ENCODE peak calls at places on chromosomes 1 and 21, in four cellular contexts. One of them, this sample, is unnamed. For H3K4me1, the result is how much of the 10 kb centered on the place peaks cover.

GRCh38 chr1:183871142-183871541 is 66.2 kb downstream of the RGL1 start:
- DNase-seq in CD4-positive, alpha-beta memory T cell: no peak
- DNase-seq in IMR-90: peak
- DNase-seq in heart right ventricle: peak
- DNase-seq in this sample: no peak

GRCh38 chr21:36661511-36662309 is 37.2 kb upstream of the SIM2 start:
- DNase-seq in CD4-positive, alpha-beta memory T cell: no peak
- DNase-seq in IMR-90: peak
- DNase-seq in heart right ventricle: peak
- DNase-seq in this sample: no peak

GRCh38 chr1:235063068-235063765 is 65.4 kb downstream of the TOMM20 start:
- DNase-seq in IMR-90: no peak
- DNase-seq in CD4-positive, alpha-beta memory T cell: no peak
- DNase-seq in heart right ventricle: no peak
- DNase-seq in this sample: no peak

GRCh38 chr1:244989813-244990212 is 125.5 kb upstream of the HNRNPU start:
- DNase-seq in IMR-90: peak
- DNase-seq in CD4-positive, alpha-beta memory T cell: no peak
- DNase-seq in heart right ventricle: no peak
- DNase-seq in this sample: no peak

GRCh38 chr1:62294211-62294610 is 25.0 kb downstream of the KANK4 start:
- DNase-seq in IMR-90: no peak
- DNase-seq in heart right ventricle: no peak
- DNase-seq in CD4-positive, alpha-beta memory T cell: no peak
- DNase-seq in this sample: no peak

GRCh38 chr1:248243204-248243603 is 12.0 kb downstream of the OR2M4 start:
- DNase-seq in IMR-90: peak
- DNase-seq in CD4-positive, alpha-beta memory T cell: peak
- DNase-seq in heart right ventricle: peak
- DNase-seq in this sample: peak

GRCh38 chr1:164907666-164908065 is 348.7 kb downstream of the PBX1 start:
- DNase-seq in IMR-90: no peak
- DNase-seq in CD4-positive, alpha-beta memory T cell: no peak
- DNase-seq in heart right ventricle: no peak
- DNase-seq in this sample: no peak

GRCh38 chr1:186418503-186418902 is 42.4 kb downstream of the PDC start:
- DNase-seq in IMR-90: peak
- DNase-seq in CD4-positive, alpha-beta memory T cell: no peak
- DNase-seq in heart right ventricle: no peak
- DNase-seq in this sample: no peak

GRCh38 chr21:42695324-42696025 is 42.1 kb downstream of the PDE9A start:
- DNase-seq in CD4-positive, alpha-beta memory T cell: no peak
- DNase-seq in IMR-90: peak
- DNase-seq in heart right ventricle: peak
- DNase-seq in this sample: no peak

GRCh38 chr1:85998105-85998504 is 158.5 kb downstream of the COL24A1 start:
- DNase-seq in IMR-90: peak
- DNase-seq in heart right ventricle: no peak
- DNase-seq in CD4-positive, alpha-beta memory T cell: no peak
- DNase-seq in this sample: no peak

DNA sequence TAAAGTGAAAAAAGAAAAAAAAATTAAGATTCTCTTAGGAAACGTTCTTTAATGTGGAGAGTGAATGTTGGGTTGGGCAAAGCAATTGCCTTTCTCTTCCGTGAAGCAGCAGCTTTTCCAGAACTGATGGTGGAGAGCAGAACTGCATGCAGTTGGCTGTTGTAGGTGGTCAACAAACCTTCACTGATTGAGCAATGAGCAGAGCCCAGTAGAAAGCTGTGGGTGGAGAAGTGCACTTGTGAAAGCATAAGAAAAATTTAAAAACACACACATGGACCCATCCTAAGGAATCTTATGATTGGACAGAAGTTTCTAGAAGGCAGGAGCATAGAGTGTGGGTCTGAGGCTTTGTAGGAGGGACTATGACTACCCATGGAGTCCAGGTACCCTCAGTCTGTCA is 4.5 kb downstream of the PRELP start:
- DNase-seq in IMR-90: peak
- DNase-seq in CD4-positive, alpha-beta memory T cell: no peak
- DNase-seq in heart right ventricle: no peak
- DNase-seq in this sample: no peak
- H3K4me3 ChIP-seq in IMR-90: no peak
- H3K4me3 ChIP-seq in CD4-positive, alpha-beta memory T cell: no peak
- H3K4me3 ChIP-seq in heart right ventricle: peak
- H3K4me3 ChIP-seq in this sample: no peak

DNA sequence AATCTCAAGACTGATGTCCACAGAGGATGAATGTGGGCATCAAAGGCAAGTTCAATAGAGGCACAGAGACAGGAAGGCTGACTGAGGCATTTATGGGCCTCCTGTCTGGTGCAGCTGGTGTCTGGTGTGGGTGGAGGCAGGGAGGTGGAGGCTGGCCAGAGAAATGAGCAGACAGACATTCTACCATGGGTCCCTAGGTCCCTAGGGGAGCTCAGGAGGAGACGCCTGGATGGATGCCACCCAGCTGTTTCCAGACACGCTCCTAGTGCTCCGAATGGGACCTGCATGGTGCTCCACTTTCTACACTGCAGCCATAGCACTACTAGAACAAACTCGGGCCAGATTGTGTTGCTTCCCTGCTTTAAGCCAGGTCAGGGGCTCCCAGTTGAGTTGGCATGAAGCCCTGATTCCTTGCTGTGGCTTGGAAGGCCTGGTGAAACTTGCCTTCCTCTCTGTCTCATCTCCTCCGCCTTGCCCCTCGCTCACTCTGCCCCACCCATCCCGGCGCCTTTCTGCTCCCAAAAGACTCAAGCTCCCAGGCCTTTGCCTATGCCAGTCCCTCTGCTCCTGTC is 25.3 kb downstream of the PADI2 start:
- DNase-seq in heart right ventricle: no peak
- DNase-seq in IMR-90: no peak
- DNase-seq in CD4-positive, alpha-beta memory T cell: no peak
- DNase-seq in this sample: no peak
- H3K27ac ChIP-seq in heart right ventricle: no peak
- H3K27ac ChIP-seq in IMR-90: no peak
- H3K27ac ChIP-seq in CD4-positive, alpha-beta memory T cell: no peak
- H3K27ac ChIP-seq in this sample: no peak

DNA sequence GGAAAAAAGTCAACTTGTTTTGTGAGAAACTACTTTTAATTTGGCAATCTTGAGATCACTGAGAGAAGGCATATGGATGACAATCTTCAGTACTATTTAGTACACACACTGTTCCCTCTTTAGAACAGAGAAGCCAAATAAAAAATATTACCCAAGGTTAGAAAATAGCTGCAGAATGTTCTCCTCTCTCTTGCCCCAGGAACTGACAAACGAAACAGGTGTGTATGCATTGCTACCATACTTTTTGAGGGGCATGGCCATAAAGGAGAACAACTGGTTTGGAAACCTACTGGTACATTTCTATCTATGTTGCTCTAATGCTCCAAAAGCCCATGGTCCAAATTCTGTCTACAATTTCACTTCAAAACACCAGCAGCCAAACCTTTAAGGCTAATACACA is 5.7 kb downstream of the TOR1AIP2 start:
- DNase-seq in CD4-positive, alpha-beta memory T cell: no peak
- DNase-seq in heart right ventricle: no peak
- DNase-seq in IMR-90: no peak
- DNase-seq in this sample: no peak
- H3K4me1 ChIP-seq in CD4-positive, alpha-beta memory T cell: under half
- H3K4me1 ChIP-seq in heart right ventricle: half or more
- H3K4me1 ChIP-seq in IMR-90: under half
- H3K4me1 ChIP-seq in this sample: under half

DNA sequence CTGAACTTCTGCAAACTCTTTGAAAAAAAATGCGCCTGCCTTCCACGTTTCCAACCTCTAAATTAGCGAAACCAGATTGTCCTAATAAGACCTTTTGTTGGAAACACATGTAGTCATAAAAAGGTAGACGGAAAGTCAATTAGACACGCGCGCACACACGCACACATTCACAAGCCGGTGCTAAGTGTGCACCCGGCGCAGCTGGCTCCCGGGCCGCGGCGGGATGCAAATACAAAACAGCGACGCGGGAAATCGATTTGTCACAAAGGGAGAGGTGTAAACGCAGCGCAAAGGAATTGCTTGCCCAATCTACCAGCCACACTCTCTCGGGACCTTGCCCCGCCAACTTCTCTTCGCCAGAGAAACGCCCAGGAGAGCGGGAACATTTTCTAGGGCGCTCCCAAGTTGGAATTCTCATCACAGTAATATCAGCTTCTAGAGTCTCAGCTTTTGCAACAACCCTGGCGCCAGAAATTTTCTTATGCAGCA is 4.4 kb downstream of the PRRX1 start:
- DNase-seq in IMR-90: no peak
- DNase-seq in heart right ventricle: no peak
- DNase-seq in CD4-positive, alpha-beta memory T cell: no peak
- DNase-seq in this sample: no peak
- H3K4me3 ChIP-seq in IMR-90: peak
- H3K4me3 ChIP-seq in heart right ventricle: peak
- H3K4me3 ChIP-seq in CD4-positive, alpha-beta memory T cell: no peak
- H3K4me3 ChIP-seq in this sample: no peak

GRCh38 chr1:63663873-63664272 is 70.7 kb downstream of the PGM1 start:
- DNase-seq in IMR-90: peak
- DNase-seq in heart right ventricle: no peak
- DNase-seq in CD4-positive, alpha-beta memory T cell: no peak
- DNase-seq in this sample: no peak

GRCh38 chr1:63665410-63665809 is 72.2 kb downstream of the PGM1 start:
- DNase-seq in IMR-90: no peak
- DNase-seq in CD4-positive, alpha-beta memory T cell: no peak
- DNase-seq in heart right ventricle: no peak
- DNase-seq in this sample: no peak

GRCh38 chr1:63663301-63663700 is 70.1 kb downstream of the PGM1 start:
- DNase-seq in heart right ventricle: no peak
- DNase-seq in CD4-positive, alpha-beta memory T cell: no peak
- DNase-seq in IMR-90: peak
- DNase-seq in this sample: no peak

GRCh38 chr1:63665824-63666223 is 72.6 kb downstream of the PGM1 start:
- DNase-seq in CD4-positive, alpha-beta memory T cell: no peak
- DNase-seq in IMR-90: no peak
- DNase-seq in heart right ventricle: no peak
- DNase-seq in this sample: no peak

GRCh38 chr1:63664742-63665141 is 71.5 kb downstream of the PGM1 start:
- DNase-seq in IMR-90: no peak
- DNase-seq in heart right ventricle: no peak
- DNase-seq in CD4-positive, alpha-beta memory T cell: no peak
- DNase-seq in this sample: no peak
- H3K27ac ChIP-seq in IMR-90: no peak
- H3K27ac ChIP-seq in heart right ventricle: no peak
- H3K27ac ChIP-seq in CD4-positive, alpha-beta memory T cell: no peak
- H3K27ac ChIP-seq in this sample: no peak

DNA sequence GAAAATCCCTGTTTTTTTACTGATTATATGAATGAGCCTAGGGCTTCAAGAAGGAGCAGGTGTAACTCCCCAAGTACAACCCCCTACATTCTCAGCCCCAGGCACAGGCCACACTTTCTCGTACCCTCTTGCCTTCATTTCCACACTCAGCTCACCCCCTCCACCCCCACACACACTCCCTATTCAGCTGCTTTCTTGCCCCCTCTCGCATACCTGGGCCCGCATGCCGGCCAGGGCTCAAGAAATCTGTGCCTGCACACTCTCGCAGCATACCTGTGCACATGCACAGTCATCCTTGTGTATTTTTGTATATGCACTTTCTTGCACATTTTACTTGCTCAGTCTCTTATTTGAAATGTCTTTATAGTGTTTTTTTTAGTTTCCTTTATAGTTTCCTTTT is 2.0 kb downstream of the PTPRF start:
- DNase-seq in CD4-positive, alpha-beta memory T cell: no peak
- DNase-seq in IMR-90: no peak
- DNase-seq in heart right ventricle: no peak
- DNase-seq in this sample: no peak
- H3K4me1 ChIP-seq in CD4-positive, alpha-beta memory T cell: under half
- H3K4me1 ChIP-seq in IMR-90: under half
- H3K4me1 ChIP-seq in heart right ventricle: under half
- H3K4me1 ChIP-seq in this sample: under half

GRCh38 chr1:229432116-229432461 is 1.8 kb downstream of the ACTA1 start:
- DNase-seq in IMR-90: no peak
- DNase-seq in CD4-positive, alpha-beta memory T cell: no peak
- DNase-seq in heart right ventricle: no peak
- DNase-seq in this sample: no peak

GRCh38 chr1:229432905-229433304 is 989 bp downstream of the ACTA1 start:
- DNase-seq in CD4-positive, alpha-beta memory T cell: no peak
- DNase-seq in heart right ventricle: no peak
- DNase-seq in IMR-90: no peak
- DNase-seq in this sample: no peak

GRCh38 chr1:229433364-229434004 is 410 bp downstream of the ACTA1 start:
- DNase-seq in IMR-90: no peak
- DNase-seq in heart right ventricle: no peak
- DNase-seq in CD4-positive, alpha-beta memory T cell: no peak
- DNase-seq in this sample: no peak

GRCh38 chr1:229430761-229431269 is 3.1 kb downstream of the ACTA1 start:
- DNase-seq in CD4-positive, alpha-beta memory T cell: peak
- DNase-seq in IMR-90: peak
- DNase-seq in heart right ventricle: peak
- DNase-seq in this sample: peak

GRCh38 chr1:229431270-229432115 is 2.4 kb downstream of the ACTA1 start:
- DNase-seq in IMR-90: no peak
- DNase-seq in heart right ventricle: no peak
- DNase-seq in CD4-positive, alpha-beta memory T cell: peak
- DNase-seq in this sample: no peak
- H3K4me3 ChIP-seq in IMR-90: no peak
- H3K4me3 ChIP-seq in heart right ventricle: peak
- H3K4me3 ChIP-seq in CD4-positive, alpha-beta memory T cell: peak
- H3K4me3 ChIP-seq in this sample: peak

DNA sequence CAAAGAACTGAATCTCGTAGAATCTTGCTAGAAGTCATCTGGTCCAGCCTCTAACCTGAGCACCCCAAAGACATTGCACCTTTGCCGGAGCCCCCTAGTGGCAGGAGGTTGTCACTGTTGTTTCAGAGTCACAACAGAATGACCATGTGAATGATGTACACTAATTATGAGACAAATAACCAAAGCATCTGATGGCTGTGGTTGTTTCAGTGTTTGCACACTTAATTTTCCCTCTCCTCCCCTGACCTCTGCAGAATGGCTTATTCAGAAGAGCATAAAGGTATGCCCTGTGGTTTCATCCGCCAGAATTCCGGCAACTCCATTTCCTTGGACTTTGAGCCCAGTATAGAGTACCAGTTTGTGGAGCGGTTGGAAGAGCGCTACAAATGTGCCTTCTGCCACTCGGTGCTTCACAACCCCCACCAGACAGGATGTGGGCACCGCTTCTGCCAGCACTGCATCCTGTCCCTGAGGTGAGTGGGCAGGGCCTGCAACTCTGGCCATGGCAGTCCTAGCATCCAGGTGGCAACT is 26.4 kb downstream of the TRAF5 start:
- DNase-seq in CD4-positive, alpha-beta memory T cell: peak
- DNase-seq in heart right ventricle: no peak
- DNase-seq in IMR-90: no peak
- DNase-seq in this sample: peak
- H3K27ac ChIP-seq in CD4-positive, alpha-beta memory T cell: peak
- H3K27ac ChIP-seq in heart right ventricle: no peak
- H3K27ac ChIP-seq in IMR-90: no peak
- H3K27ac ChIP-seq in this sample: peak